ENCODE peak calls at places on chromosomes 1 and 21, in four cellular contexts. One of them, this sample, is unnamed.

GRCh38 chr1:17540255-17541001 is 930 bp downstream of the ARHGEF10L start:
- DNase-seq in GM12878: no peak
- DNase-seq in sigmoid colon: peak; percentile 87
- DNase-seq in stomach: no peak
- DNase-seq in this sample: peak; percentile 80

GRCh38 chr1:6329851-6330250 is 63.7 kb downstream of the ACOT7 start:
- DNase-seq in stomach: no peak
- DNase-seq in sigmoid colon: no peak
- DNase-seq in GM12878: no peak
- DNase-seq in this sample: no peak

GRCh38 chr1:118012725-118013124 is 83.2 kb downstream of the WDR3 start:
- DNase-seq in GM12878: no peak
- DNase-seq in stomach: no peak
- DNase-seq in sigmoid colon: no peak
- DNase-seq in this sample: no peak

GRCh38 chr21:41692216-41692615 is 74.6 kb downstream of the RIPK4 start:
- DNase-seq in GM12878: no peak
- DNase-seq in sigmoid colon: no peak
- DNase-seq in stomach: no peak
- DNase-seq in this sample: no peak

GRCh38 chr1:233647625-233648024 is 33.7 kb downstream of the KCNK1 start:
- DNase-seq in GM12878: no peak
- DNase-seq in sigmoid colon: no peak
- DNase-seq in stomach: no peak
- DNase-seq in this sample: no peak

GRCh38 chr1:17594690-17595601 is 55.4 kb downstream of the ARHGEF10L start:
- DNase-seq in GM12878: no peak
- DNase-seq in sigmoid colon: no peak
- DNase-seq in stomach: no peak
- DNase-seq in this sample: no peak

GRCh38 chr1:165284471-165284870 is 72.0 kb downstream of the LMX1A start:
- DNase-seq in stomach: no peak
- DNase-seq in GM12878: no peak
- DNase-seq in sigmoid colon: no peak
- DNase-seq in this sample: no peak

GRCh38 chr1:8109226-8109625 is 83.1 kb upstream of the ERRFI1 start:
- DNase-seq in sigmoid colon: no peak
- DNase-seq in GM12878: no peak
- DNase-seq in stomach: no peak
- DNase-seq in this sample: no peak

GRCh38 chr1:112460672-112461071 is 48.1 kb upstream of the WNT2B start:
- DNase-seq in GM12878: no peak
- DNase-seq in stomach: no peak
- DNase-seq in sigmoid colon: no peak
- DNase-seq in this sample: no peak

GRCh38 chr1:180953291-180953747 is 40.6 kb downstream of the KIAA1614 start:
- DNase-seq in stomach: peak; percentile 70
- DNase-seq in GM12878: no peak
- DNase-seq in sigmoid colon: peak; percentile 71
- DNase-seq in this sample: no peak

GRCh38 chr1:27884182-27884954 is 12.0 kb downstream of the THEMIS2 start:
- DNase-seq in GM12878: peak; percentile 87
- DNase-seq in stomach: no peak
- DNase-seq in sigmoid colon: peak; percentile 65
- DNase-seq in this sample: peak; percentile 28

GRCh38 chr1:236978740-236979139 is 25.5 kb downstream of the MT1HL1 start:
- DNase-seq in stomach: no peak
- DNase-seq in sigmoid colon: no peak
- DNase-seq in GM12878: no peak
- DNase-seq in this sample: no peak

GRCh38 chr1:215637041-215637573 is 70.0 kb downstream of the KCTD3 start:
- DNase-seq in GM12878: no peak
- DNase-seq in sigmoid colon: peak; percentile 87
- DNase-seq in stomach: peak; percentile 52
- DNase-seq in this sample: no peak

GRCh38 chr21:44445413-44445812 is 9.9 kb upstream of the LRRC3 start:
- DNase-seq in sigmoid colon: peak; percentile 19
- DNase-seq in stomach: no peak
- DNase-seq in GM12878: no peak
- DNase-seq in this sample: no peak

GRCh38 chr1:105874621-105875020 is 1181.9 kb upstream of the PRMT6 start:
- DNase-seq in GM12878: no peak
- DNase-seq in stomach: no peak
- DNase-seq in sigmoid colon: no peak
- DNase-seq in this sample: no peak

GRCh38 chr1:214990619-214991018 is 91.9 kb upstream of the KCNK2 start:
- DNase-seq in stomach: no peak
- DNase-seq in GM12878: no peak
- DNase-seq in sigmoid colon: no peak
- DNase-seq in this sample: no peak

GRCh38 chr1:26730695-26731094 is 34.9 kb downstream of the ARID1A start:
- DNase-seq in sigmoid colon: no peak
- DNase-seq in stomach: no peak
- DNase-seq in GM12878: no peak
- DNase-seq in this sample: no peak

GRCh38 chr1:218514694-218515093 is 169.6 kb downstream of the TGFB2 start:
- DNase-seq in GM12878: no peak
- DNase-seq in stomach: no peak
- DNase-seq in sigmoid colon: no peak
- DNase-seq in this sample: no peak

GRCh38 chr1:226737819-226738420 is 1.2 kb downstream of the ITPKB start:
- DNase-seq in GM12878: no peak
- DNase-seq in sigmoid colon: peak; percentile 83
- DNase-seq in stomach: peak; percentile 54
- DNase-seq in this sample: peak; percentile 40

GRCh38 chr1:184260382-184260781 is 126.4 kb upstream of the C1orf21 start:
- DNase-seq in sigmoid colon: no peak
- DNase-seq in GM12878: no peak
- DNase-seq in stomach: no peak
- DNase-seq in this sample: no peak

GRCh38 chr1:87515781-87516180 is 187.1 kb downstream of the LMO4 start:
- DNase-seq in stomach: no peak
- DNase-seq in sigmoid colon: no peak
- DNase-seq in GM12878: no peak
- DNase-seq in this sample: no peak

GRCh38 chr1:228136908-228137307 is 3.2 kb upstream of the GUK1 start:
- DNase-seq in GM12878: no peak
- DNase-seq in sigmoid colon: no peak
- DNase-seq in stomach: no peak
- DNase-seq in this sample: no peak

GRCh38 chr1:164651378-164651951 is 92.5 kb downstream of the PBX1 start:
- DNase-seq in stomach: peak; percentile 38
- DNase-seq in sigmoid colon: no peak
- DNase-seq in GM12878: no peak
- DNase-seq in this sample: no peak

GRCh38 chr1:10918531-10918930 is 93.9 kb upstream of the TARDBP start:
- DNase-seq in sigmoid colon: no peak
- DNase-seq in GM12878: no peak
- DNase-seq in stomach: no peak
- DNase-seq in this sample: peak; percentile 20

GRCh38 chr1:219385786-219386427 is 212.2 kb downstream of the LYPLAL1 start:
- DNase-seq in sigmoid colon: no peak
- DNase-seq in GM12878: peak; percentile 5
- DNase-seq in stomach: no peak
- DNase-seq in this sample: peak; percentile 35

GRCh38 chr1:145960468-145961108 is 2.8 kb upstream of the LIX1L start:
- DNase-seq in sigmoid colon: peak; percentile 93
- DNase-seq in GM12878: no peak
- DNase-seq in stomach: peak; percentile 70
- DNase-seq in this sample: peak; percentile 90

GRCh38 chr1:178052650-178053461 is 41.0 kb upstream of the RASAL2 start:
- DNase-seq in stomach: no peak
- DNase-seq in sigmoid colon: no peak
- DNase-seq in GM12878: no peak
- DNase-seq in this sample: no peak

GRCh38 chr1:215657016-215657415 is 89.9 kb downstream of the KCTD3 start:
- DNase-seq in sigmoid colon: no peak
- DNase-seq in stomach: no peak
- DNase-seq in GM12878: no peak
- DNase-seq in this sample: no peak

GRCh38 chr1:116942344-116942743 is 32.6 kb downstream of the PTGFRN start:
- DNase-seq in GM12878: no peak
- DNase-seq in sigmoid colon: no peak
- DNase-seq in stomach: no peak
- DNase-seq in this sample: no peak

GRCh38 chr1:242556276-242556675 is 31.8 kb upstream of the PLD5 start:
- DNase-seq in stomach: no peak
- DNase-seq in sigmoid colon: no peak
- DNase-seq in GM12878: no peak
- DNase-seq in this sample: no peak

GRCh38 chr1:41888756-41889155 is 30.0 kb downstream of the HIVEP3 start:
- DNase-seq in sigmoid colon: no peak
- DNase-seq in GM12878: no peak
- DNase-seq in stomach: no peak
- DNase-seq in this sample: no peak

GRCh38 chr1:182119631-182120030 is 58.1 kb upstream of the ZNF648 start:
- DNase-seq in sigmoid colon: no peak
- DNase-seq in GM12878: no peak
- DNase-seq in stomach: no peak
- DNase-seq in this sample: no peak

GRCh38 chr1:36248250-36248894 is 24.1 kb downstream of the THRAP3 start:
- DNase-seq in sigmoid colon: peak; percentile 90
- DNase-seq in GM12878: no peak
- DNase-seq in stomach: peak; percentile 62
- DNase-seq in this sample: no peak

GRCh38 chr1:15639262-15639661 is 22.0 kb downstream of the DDI2 start:
- DNase-seq in sigmoid colon: no peak
- DNase-seq in stomach: no peak
- DNase-seq in GM12878: no peak
- DNase-seq in this sample: no peak

GRCh38 chr1:92168657-92169056 is 49.1 kb upstream of the C1orf146 start:
- DNase-seq in stomach: no peak
- DNase-seq in sigmoid colon: no peak
- DNase-seq in GM12878: no peak
- DNase-seq in this sample: no peak

GRCh38 chr1:30472009-30472408 is 251.4 kb downstream of the MATN1 start:
- DNase-seq in sigmoid colon: peak; percentile 18
- DNase-seq in stomach: no peak
- DNase-seq in GM12878: no peak
- DNase-seq in this sample: no peak

GRCh38 chr1:121519042-121519755 is 334.4 kb downstream of the SRGAP2C start:
- DNase-seq in stomach: peak; percentile 59
- DNase-seq in GM12878: no peak
- DNase-seq in sigmoid colon: peak; percentile 68
- DNase-seq in this sample: peak; percentile 32

GRCh38 chr1:18907914-18908845 is 5.8 kb upstream of the ALDH4A1 start:
- DNase-seq in sigmoid colon: no peak
- DNase-seq in stomach: no peak
- DNase-seq in GM12878: no peak
- DNase-seq in this sample: no peak
- TF ChIP-seq POLR2A in sigmoid colon: no peak
- TF ChIP-seq POLR2A in stomach: no peak
- TF ChIP-seq POLR2A in GM12878: no peak
- TF ChIP-seq POLR2A in this sample: no peak

GRCh38 chr1:2392071-2392442 is 416 bp downstream of the RER1 start:
- DNase-seq in sigmoid colon: no peak
- DNase-seq in GM12878: no peak
- DNase-seq in stomach: no peak
- DNase-seq in this sample: no peak

GRCh38 chr1:2392686-2393085 is 1.0 kb downstream of the RER1 start:
- DNase-seq in stomach: no peak
- DNase-seq in sigmoid colon: no peak
- DNase-seq in GM12878: no peak
- DNase-seq in this sample: no peak

GRCh38 chr1:2391034-2391384 is 345 bp downstream of the MORN1 start:
- DNase-seq in sigmoid colon: no peak
- DNase-seq in stomach: no peak
- DNase-seq in GM12878: no peak
- DNase-seq in this sample: peak; percentile 39

GRCh38 chr1:2389644-2390043 is 1.7 kb downstream of the MORN1 start:
- DNase-seq in stomach: no peak
- DNase-seq in GM12878: no peak
- DNase-seq in sigmoid colon: no peak
- DNase-seq in this sample: no peak

GRCh38 chr1:2391385-2392070 is at the start of the genes MORN1 and RER1:
- DNase-seq in stomach: peak; percentile 100
- DNase-seq in sigmoid colon: peak; percentile 99
- DNase-seq in GM12878: peak; percentile 93
- DNase-seq in this sample: peak; percentile 100
- TF ChIP-seq POLR2A in stomach: no peak
- TF ChIP-seq POLR2A in sigmoid colon: peak; percentile 41
- TF ChIP-seq POLR2A in GM12878: peak; percentile 96
- TF ChIP-seq POLR2A in this sample: peak; percentile 87

DNA sequence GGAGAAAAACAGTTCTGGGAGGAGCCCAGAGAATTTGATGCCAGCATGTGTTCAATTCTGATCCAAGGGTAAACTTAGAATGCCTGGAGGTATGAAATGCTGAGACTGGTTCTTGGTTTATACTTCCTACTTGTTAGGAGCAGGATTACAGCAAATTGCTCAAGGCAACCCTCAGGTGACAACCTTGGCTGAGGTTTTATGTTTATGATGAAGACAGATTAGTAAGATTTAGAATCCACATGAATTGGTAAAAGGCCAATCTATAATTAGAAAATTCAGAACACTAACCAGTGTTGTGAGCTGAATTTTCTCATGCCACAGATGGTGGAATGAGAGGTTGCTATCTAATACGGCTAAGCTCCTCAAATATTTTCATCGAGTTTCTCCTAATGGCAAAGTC is 235.3 kb upstream of the NRIP1 start:
- DNase-seq in GM12878: no peak
- DNase-seq in sigmoid colon: no peak
- DNase-seq in stomach: no peak
- DNase-seq in this sample: no peak
- TF ChIP-seq POLR2A in GM12878: no peak
- TF ChIP-seq POLR2A in sigmoid colon: no peak
- TF ChIP-seq POLR2A in stomach: no peak
- TF ChIP-seq POLR2A in this sample: no peak

GRCh38 chr21:39103689-39104088 is 79.6 kb downstream of the PSMG1 start:
- DNase-seq in sigmoid colon: peak; percentile 67
- DNase-seq in GM12878: no peak
- DNase-seq in stomach: no peak
- DNase-seq in this sample: no peak

GRCh38 chr21:39105341-39105765 is 77.9 kb downstream of the PSMG1 start:
- DNase-seq in stomach: no peak
- DNase-seq in GM12878: no peak
- DNase-seq in sigmoid colon: no peak
- DNase-seq in this sample: no peak

GRCh38 chr21:39105836-39106235 is 77.4 kb downstream of the PSMG1 start:
- DNase-seq in GM12878: no peak
- DNase-seq in sigmoid colon: no peak
- DNase-seq in stomach: no peak
- DNase-seq in this sample: no peak

GRCh38 chr21:39106881-39107462 is 76.3 kb downstream of the PSMG1 start:
- DNase-seq in sigmoid colon: no peak
- DNase-seq in stomach: peak; percentile 7
- DNase-seq in GM12878: no peak
- DNase-seq in this sample: no peak

GRCh38 chr21:39104911-39105310 is 78.3 kb downstream of the PSMG1 start:
- DNase-seq in GM12878: no peak
- DNase-seq in stomach: no peak
- DNase-seq in sigmoid colon: no peak
- DNase-seq in this sample: no peak
- TF ChIP-seq POLR2A in GM12878: no peak
- TF ChIP-seq POLR2A in stomach: no peak
- TF ChIP-seq POLR2A in sigmoid colon: no peak
- TF ChIP-seq POLR2A in this sample: no peak

This sample was measured in heart left ventricle.